ENCODE peak calls at places on chromosomes 4 and X, in four cellular contexts. A, K, S and U are unnamed samples.

GRCh38 chr4:94409947-94410346 is 41.8 kb upstream of the PDLIM5 start:
- DNase-seq in A (no peak), K (no peak), S (no peak), U (no peak)

GRCh38 chrX:120857240-120857639 is 18.4 kb downstream of the CT47B1 start:
- DNase-seq in A (no peak), K (no peak), S (no peak), U (no peak)

GRCh38 chr4:52957220-52957686 is 95.1 kb downstream of the RASL11B start:
- DNase-seq in A (no peak), K (no peak), S (peak), U (no peak)

GRCh38 chr4:153252122-153252521 is 47.9 kb downstream of the TRIM2 start:
- DNase-seq in A (no peak), K (no peak), S (no peak), U (no peak)

GRCh38 chr4:37839426-37839825 is 12.9 kb downstream of the PGM2 start:
- DNase-seq in A (no peak), K (no peak), S (no peak), U (no peak)

GRCh38 chr4:25503779-25504178 is 126.7 kb downstream of the ANAPC4 start:
- DNase-seq in A (no peak), K (no peak), S (no peak), U (no peak)

GRCh38 chr4:168857009-168857408 is 153.0 kb downstream of the CBR4 start:
- DNase-seq in A (no peak), K (no peak), S (no peak), U (no peak)

GRCh38 chr4:108466936-108467902 is 153.2 kb upstream of the RPL34 start:
- DNase-seq in A (no peak), K (no peak), S (no peak), U (peak)

GRCh38 chrX:65740909-65741308 is 73.5 kb downstream of the MSN start:
- DNase-seq in A (no peak), K (no peak), S (no peak), U (no peak)

GRCh38 chr4:1245481-1246051 is 3.4 kb downstream of the CTBP1 start:
- DNase-seq in A (no peak), K (no peak), S (peak), U (no peak)